ENCODE peak calls at places on chromosomes 12 and 14, in six cellular contexts. One of them, this sample, is unnamed.

GRCh38 chr12:79299447-79300198 is 391.1 kb downstream of the PAWR start:
- DNase-seq in sigmoid colon: no peak
- DNase-seq in endothelial cell of umbilical vein: no peak
- DNase-seq in stomach: no peak
- DNase-seq in breast epithelium: no peak
- DNase-seq in H1: no peak
- DNase-seq in this sample: no peak

GRCh38 chr12:3223601-3224529 is 146.7 kb downstream of the TSPAN9 start:
- DNase-seq in H1: no peak
- DNase-seq in endothelial cell of umbilical vein: no peak
- DNase-seq in sigmoid colon: no peak
- DNase-seq in stomach: no peak
- DNase-seq in breast epithelium: no peak
- DNase-seq in this sample: no peak

GRCh38 chr14:53042480-53042879 is 91.6 kb upstream of the FERMT2 start:
- DNase-seq in stomach: no peak
- DNase-seq in breast epithelium: no peak
- DNase-seq in H1: no peak
- DNase-seq in endothelial cell of umbilical vein: peak
- DNase-seq in sigmoid colon: no peak
- DNase-seq in this sample: no peak

GRCh38 chr12:59005195-59005961 is 85.1 kb upstream of the LRIG3 start:
- DNase-seq in sigmoid colon: no peak
- DNase-seq in stomach: no peak
- DNase-seq in H1: no peak
- DNase-seq in breast epithelium: no peak
- DNase-seq in endothelial cell of umbilical vein: no peak
- DNase-seq in this sample: no peak

GRCh38 chr14:95482967-95483842 is 33.2 kb downstream of the SYNE3 start:
- DNase-seq in H1: no peak
- DNase-seq in sigmoid colon: peak
- DNase-seq in breast epithelium: no peak
- DNase-seq in endothelial cell of umbilical vein: peak
- DNase-seq in stomach: peak
- DNase-seq in this sample: no peak

GRCh38 chr12:75722714-75723200 is 211.3 kb upstream of the KRR1 start:
- DNase-seq in H1: no peak
- DNase-seq in breast epithelium: no peak
- DNase-seq in stomach: no peak
- DNase-seq in sigmoid colon: peak
- DNase-seq in endothelial cell of umbilical vein: peak
- DNase-seq in this sample: no peak

GRCh38 chr12:93943766-93944165 is 204.6 kb upstream of the PLXNC1 start:
- DNase-seq in stomach: no peak
- DNase-seq in endothelial cell of umbilical vein: no peak
- DNase-seq in breast epithelium: no peak
- DNase-seq in sigmoid colon: no peak
- DNase-seq in H1: no peak
- DNase-seq in this sample: no peak

GRCh38 chr12:22792198-22792597 is 167.2 kb downstream of the ETNK1 start:
- DNase-seq in breast epithelium: no peak
- DNase-seq in endothelial cell of umbilical vein: no peak
- DNase-seq in H1: no peak
- DNase-seq in sigmoid colon: no peak
- DNase-seq in stomach: no peak
- DNase-seq in this sample: no peak

GRCh38 chr14:61671086-61671485 is 24.2 kb upstream of the HIF1A start:
- DNase-seq in H1: no peak
- DNase-seq in breast epithelium: no peak
- DNase-seq in endothelial cell of umbilical vein: peak
- DNase-seq in sigmoid colon: no peak
- DNase-seq in stomach: no peak
- DNase-seq in this sample: no peak

GRCh38 chr12:124484526-124484953 is 82.9 kb downstream of the NCOR2 start:
- DNase-seq in sigmoid colon: no peak
- DNase-seq in endothelial cell of umbilical vein: no peak
- DNase-seq in H1: no peak
- DNase-seq in stomach: no peak
- DNase-seq in breast epithelium: no peak
- DNase-seq in this sample: no peak

GRCh38 chr14:22656226-22656625 is 12.1 kb upstream of the OR6J1 start:
- DNase-seq in stomach: no peak
- DNase-seq in sigmoid colon: no peak
- DNase-seq in endothelial cell of umbilical vein: peak
- DNase-seq in H1: no peak
- DNase-seq in breast epithelium: no peak
- DNase-seq in this sample: peak

GRCh38 chr14:28609228-28609828 is 157.3 kb upstream of the FOXG1 start:
- DNase-seq in endothelial cell of umbilical vein: peak
- DNase-seq in stomach: peak
- DNase-seq in breast epithelium: peak
- DNase-seq in sigmoid colon: no peak
- DNase-seq in H1: peak
- DNase-seq in this sample: no peak

GRCh38 chr12:74899031-74899829 is 310.4 kb downstream of the KCNC2 start:
- DNase-seq in endothelial cell of umbilical vein: no peak
- DNase-seq in breast epithelium: no peak
- DNase-seq in stomach: no peak
- DNase-seq in sigmoid colon: no peak
- DNase-seq in H1: no peak
- DNase-seq in this sample: no peak

GRCh38 chr12:51954465-51955361 is 3.2 kb downstream of the ACVR1B start:
- DNase-seq in breast epithelium: no peak
- DNase-seq in sigmoid colon: no peak
- DNase-seq in endothelial cell of umbilical vein: no peak
- DNase-seq in H1: no peak
- DNase-seq in stomach: peak
- DNase-seq in this sample: no peak

GRCh38 chr14:79201545-79202247 is 1009.6 kb downstream of the DIO2 start:
- DNase-seq in H1: no peak
- DNase-seq in endothelial cell of umbilical vein: peak
- DNase-seq in breast epithelium: no peak
- DNase-seq in stomach: no peak
- DNase-seq in sigmoid colon: no peak
- DNase-seq in this sample: no peak

GRCh38 chr12:57740656-57741412 is 2.3 kb upstream of the AGAP2 start:
- DNase-seq in endothelial cell of umbilical vein: peak
- DNase-seq in sigmoid colon: no peak
- DNase-seq in H1: no peak
- DNase-seq in breast epithelium: no peak
- DNase-seq in stomach: no peak
- DNase-seq in this sample: no peak

GRCh38 chr14:24665440-24665991 is 31.5 kb upstream of the GZMB start:
- DNase-seq in sigmoid colon: no peak
- DNase-seq in endothelial cell of umbilical vein: no peak
- DNase-seq in H1: no peak
- DNase-seq in stomach: no peak
- DNase-seq in breast epithelium: no peak
- DNase-seq in this sample: no peak

GRCh38 chr14:53355581-53356112 is 202.5 kb upstream of the DDHD1 start:
- DNase-seq in endothelial cell of umbilical vein: peak
- DNase-seq in sigmoid colon: no peak
- DNase-seq in H1: peak
- DNase-seq in breast epithelium: no peak
- DNase-seq in stomach: no peak
- DNase-seq in this sample: no peak

GRCh38 chr14:67285876-67286452 is 44.7 kb downstream of the PALS1 start:
- DNase-seq in breast epithelium: no peak
- DNase-seq in stomach: no peak
- DNase-seq in sigmoid colon: no peak
- DNase-seq in endothelial cell of umbilical vein: peak
- DNase-seq in H1: no peak
- DNase-seq in this sample: no peak

GRCh38 chr12:26651566-26652188 is 181.3 kb downstream of the ITPR2 start:
- DNase-seq in endothelial cell of umbilical vein: peak
- DNase-seq in breast epithelium: no peak
- DNase-seq in sigmoid colon: no peak
- DNase-seq in stomach: peak
- DNase-seq in H1: peak
- DNase-seq in this sample: no peak

GRCh38 chr14:50070840-50071548 is 45.4 kb downstream of the VCPKMT start:
- DNase-seq in H1: no peak
- DNase-seq in sigmoid colon: no peak
- DNase-seq in stomach: no peak
- DNase-seq in endothelial cell of umbilical vein: no peak
- DNase-seq in breast epithelium: no peak
- DNase-seq in this sample: no peak

GRCh38 chr14:57657487-57657886 is 163.8 kb upstream of the CCDC198 start:
- DNase-seq in stomach: no peak
- DNase-seq in endothelial cell of umbilical vein: no peak
- DNase-seq in H1: no peak
- DNase-seq in sigmoid colon: no peak
- DNase-seq in breast epithelium: no peak
- DNase-seq in this sample: no peak

GRCh38 chr12:26317942-26318565 is 122.7 kb downstream of the SSPN start:
- DNase-seq in endothelial cell of umbilical vein: peak
- DNase-seq in sigmoid colon: no peak
- DNase-seq in stomach: no peak
- DNase-seq in H1: no peak
- DNase-seq in breast epithelium: no peak
- DNase-seq in this sample: no peak

DNA sequence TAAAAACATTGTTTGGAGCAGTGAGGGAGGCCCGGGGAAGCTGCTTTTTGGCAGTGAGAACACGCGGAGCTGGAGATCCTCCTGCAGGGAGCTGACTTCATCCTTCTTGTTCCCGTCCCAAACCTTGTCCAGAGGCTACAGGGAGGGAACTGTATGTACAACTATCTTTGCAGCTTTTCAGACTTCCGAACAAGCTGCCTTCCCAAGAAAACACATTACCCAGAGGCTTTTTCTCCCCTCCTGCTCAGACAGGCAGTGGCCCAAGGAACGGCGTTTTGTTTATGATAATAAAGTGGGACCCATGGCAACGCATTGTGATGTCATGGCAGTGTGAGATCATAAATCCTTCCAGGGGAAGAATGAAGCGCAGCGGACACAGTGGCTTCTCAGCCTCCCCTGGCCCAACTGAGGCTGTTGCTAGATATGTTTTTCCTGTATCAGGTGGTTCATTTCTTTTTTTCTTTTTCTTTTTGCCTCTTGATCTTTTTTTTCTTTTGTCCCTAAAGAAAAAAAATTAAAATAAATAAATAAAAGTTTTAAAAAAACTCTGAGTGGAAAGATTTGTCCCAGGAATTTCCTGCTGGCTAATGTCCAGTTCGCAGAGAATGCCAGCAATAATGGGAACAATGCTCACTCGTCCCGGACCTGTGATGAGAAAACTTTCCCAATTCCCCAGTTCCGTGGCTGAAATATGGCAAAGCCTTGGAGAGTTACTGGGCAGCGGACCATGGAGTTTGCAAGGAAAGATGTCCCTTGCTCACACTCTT is 103.5 kb upstream of the MAP1LC3B2 start:
- DNase-seq in stomach: peak
- DNase-seq in H1: no peak
- DNase-seq in breast epithelium: peak
- DNase-seq in sigmoid colon: peak
- DNase-seq in endothelial cell of umbilical vein: peak
- DNase-seq in this sample: no peak
- TF ChIP-seq POLR2AphosphoS5 in stomach: peak
- TF ChIP-seq POLR2AphosphoS5 in H1: no peak
- TF ChIP-seq POLR2AphosphoS5 in breast epithelium: peak
- TF ChIP-seq POLR2AphosphoS5 in sigmoid colon: peak
- TF ChIP-seq POLR2AphosphoS5 in endothelial cell of umbilical vein: no peak
- TF ChIP-seq POLR2AphosphoS5 in this sample: peak

GRCh38 chr14:47008732-47009131 is 357.2 kb upstream of the RPL10L start:
- DNase-seq in stomach: no peak
- DNase-seq in H1: no peak
- DNase-seq in breast epithelium: no peak
- DNase-seq in sigmoid colon: no peak
- DNase-seq in endothelial cell of umbilical vein: no peak
- DNase-seq in this sample: no peak
- TF ChIP-seq POLR2A in stomach: no peak
- TF ChIP-seq POLR2A in H1: no peak
- TF ChIP-seq POLR2A in breast epithelium: no peak
- TF ChIP-seq POLR2A in sigmoid colon: no peak
- TF ChIP-seq POLR2A in endothelial cell of umbilical vein: no peak
- TF ChIP-seq POLR2A in this sample: no peak

GRCh38 chr14:101760138-101761011 is 1.1 kb upstream of the PPP2R5C start:
- DNase-seq in sigmoid colon: peak
- DNase-seq in H1: peak
- DNase-seq in breast epithelium: peak
- DNase-seq in endothelial cell of umbilical vein: peak
- DNase-seq in stomach: peak
- DNase-seq in this sample: peak
- TF ChIP-seq POLR2AphosphoS5 in sigmoid colon: no peak
- TF ChIP-seq POLR2AphosphoS5 in H1: no peak
- TF ChIP-seq POLR2AphosphoS5 in breast epithelium: peak
- TF ChIP-seq POLR2AphosphoS5 in endothelial cell of umbilical vein: no peak
- TF ChIP-seq POLR2AphosphoS5 in stomach: no peak
- TF ChIP-seq POLR2AphosphoS5 in this sample: peak

DNA sequence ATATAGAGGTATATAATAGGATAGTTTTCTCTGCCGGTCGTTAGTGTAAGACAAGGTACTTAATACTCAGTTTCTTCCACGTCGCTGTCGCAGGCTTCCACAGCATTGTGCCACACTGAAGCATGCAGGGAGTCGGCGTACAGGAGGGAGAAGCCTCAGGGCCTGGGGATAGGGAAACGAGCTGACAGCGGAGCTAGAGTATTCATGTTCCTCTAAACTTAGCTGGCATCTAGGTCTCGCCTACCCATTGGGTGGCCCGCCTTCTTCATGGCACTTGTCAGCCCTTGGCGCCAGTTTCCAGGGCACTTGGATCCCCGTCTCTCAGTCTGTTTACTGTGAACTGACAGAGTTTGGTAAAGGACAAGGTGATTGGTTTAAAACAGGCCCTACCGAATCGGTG is 73.6 kb downstream of the GNS start:
- DNase-seq in sigmoid colon: peak
- DNase-seq in H1: no peak
- DNase-seq in breast epithelium: no peak
- DNase-seq in stomach: no peak
- DNase-seq in endothelial cell of umbilical vein: no peak
- DNase-seq in this sample: no peak
- TF ChIP-seq POLR2A in sigmoid colon: no peak
- TF ChIP-seq POLR2A in H1: no peak
- TF ChIP-seq POLR2A in breast epithelium: no peak
- TF ChIP-seq POLR2A in stomach: no peak
- TF ChIP-seq POLR2A in endothelial cell of umbilical vein: no peak
- TF ChIP-seq POLR2A in this sample: no peak

DNA sequence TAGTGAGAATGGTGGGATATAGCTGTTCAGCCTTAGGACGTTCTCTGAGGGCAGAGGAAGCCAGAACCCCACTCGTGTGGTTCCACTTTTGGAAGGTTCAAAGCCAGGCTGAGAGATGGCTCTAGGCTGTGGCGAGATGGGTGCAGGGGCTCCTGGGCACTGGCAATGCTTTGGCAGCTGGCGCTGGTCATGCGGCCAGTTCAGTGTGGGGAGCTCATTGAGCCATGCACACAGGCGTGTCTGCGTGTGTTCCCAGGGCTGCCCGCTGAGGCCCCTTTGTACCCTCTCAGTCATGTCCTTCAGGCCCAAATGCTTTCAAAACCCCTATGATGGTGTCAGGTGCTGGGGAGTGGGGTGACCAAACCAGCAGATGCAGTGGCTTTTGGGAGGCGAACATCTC is 1.7 kb downstream of the TEX22 start:
- DNase-seq in stomach: no peak
- DNase-seq in sigmoid colon: no peak
- DNase-seq in endothelial cell of umbilical vein: no peak
- DNase-seq in breast epithelium: no peak
- DNase-seq in H1: no peak
- DNase-seq in this sample: no peak
- TF ChIP-seq POLR2AphosphoS5 in stomach: no peak
- TF ChIP-seq POLR2AphosphoS5 in sigmoid colon: no peak
- TF ChIP-seq POLR2AphosphoS5 in endothelial cell of umbilical vein: no peak
- TF ChIP-seq POLR2AphosphoS5 in breast epithelium: no peak
- TF ChIP-seq POLR2AphosphoS5 in H1: no peak
- TF ChIP-seq POLR2AphosphoS5 in this sample: no peak

GRCh38 chr12:110647669-110648068 is 33.7 kb downstream of the TCTN1 start:
- DNase-seq in sigmoid colon: no peak
- DNase-seq in endothelial cell of umbilical vein: no peak
- DNase-seq in stomach: no peak
- DNase-seq in H1: no peak
- DNase-seq in breast epithelium: no peak
- DNase-seq in this sample: no peak
- TF ChIP-seq POLR2A in sigmoid colon: no peak
- TF ChIP-seq POLR2A in endothelial cell of umbilical vein: no peak
- TF ChIP-seq POLR2A in stomach: no peak
- TF ChIP-seq POLR2A in H1: no peak
- TF ChIP-seq POLR2A in breast epithelium: no peak
- TF ChIP-seq POLR2A in this sample: no peak